ENCODE peak calls at places on chromosomes 1 and 21, in six cellular contexts. S is HCT116, C is Peyer's patch, G is transverse colon, O is body of pancreas, V is A549. K is an unnamed sample. For H3K9me3 and H3K4me1, the result is how much of the 10 kb centered on the place peaks cover.

GRCh38 chr1:41803656-41804055 is 115.1 kb downstream of the HIVEP3 start:
- DNase-seq in V (no peak), O (no peak), S (no peak), G (no peak), C (no peak), K (no peak)

GRCh38 chr1:36947384-36947783 is 86.9 kb downstream of the GRIK3 start:
- DNase-seq in V (no peak), O (no peak), S (no peak), G (no peak), C (no peak), K (no peak)

GRCh38 chr1:9143250-9143649 is 14.3 kb upstream of the GPR157 start:
- DNase-seq in V (no peak), S (no peak), G (no peak), C (no peak), O (no peak), K (no peak)

GRCh38 chr1:5889462-5889861 is 102.8 kb downstream of the NPHP4 start:
- DNase-seq in G (no peak), O (no peak), V (no peak), C (no peak), S (no peak), K (no peak)

GRCh38 chr1:197660389-197660788 is 114.9 kb downstream of the DENND1B start:
- DNase-seq in C (no peak), V (no peak), S (no peak), O (no peak), G (no peak), K (no peak)

GRCh38 chr1:91080650-91081049 is 58.8 kb upstream of the ZNF644 start:
- DNase-seq in S (no peak), G (no peak), O (no peak), C (no peak), V (no peak), K (no peak)

GRCh38 chr1:245645894-245646293 is 491.1 kb downstream of the KIF26B start:
- DNase-seq in O (no peak), V (no peak), S (no peak), C (no peak), G (no peak), K (no peak)

GRCh38 chr1:235047331-235047871 is 81.2 kb downstream of the TOMM20 start:
- DNase-seq in S (no peak), G (no peak), V (no peak), C (peak), O (no peak), K (no peak)

GRCh38 chr1:210918893-210919292 is 215.1 kb downstream of the KCNH1 start:
- DNase-seq in C (no peak), S (no peak), V (no peak), G (no peak), O (no peak), K (no peak)

GRCh38 chr1:12761781-12762180 is 11.8 kb upstream of the PRAMEF12 start:
- DNase-seq in S (no peak), C (no peak), G (no peak), O (no peak), V (no peak), K (no peak)

GRCh38 chr1:239418683-239419082 is 32.3 kb downstream of the CHRM3 start:
- DNase-seq in O (no peak), S (no peak), G (no peak), V (no peak), C (no peak), K (no peak)

GRCh38 chr1:186275818-186276217 is 99.2 kb downstream of the TPR start:
- DNase-seq in S (no peak), O (no peak), C (no peak), V (no peak), G (no peak), K (no peak)

GRCh38 chr1:153985984-153986761 is at the start of gene RAB13:
- DNase-seq in S (peak), G (peak), C (peak), V (peak), O (peak), K (peak)

GRCh38 chr1:173562813-173563212 is 40.1 kb downstream of the SLC9C2 start:
- DNase-seq in S (no peak), C (no peak), G (no peak), V (no peak), O (no peak), K (no peak)

GRCh38 chr1:234709473-234710279 is 99.7 kb upstream of the IRF2BP2 start:
- DNase-seq in O (peak), C (no peak), V (no peak), S (no peak), G (peak), K (peak)

GRCh38 chr1:233033366-233033765 is 83.0 kb downstream of the NTPCR start:
- DNase-seq in O (no peak), V (no peak), G (no peak), S (no peak), C (no peak), K (no peak)

GRCh38 chr1:9212735-9213134 is 21.8 kb upstream of the H6PD start:
- DNase-seq in S (no peak), O (no peak), C (no peak), G (no peak), V (no peak), K (no peak)

GRCh38 chr1:54803761-54804470 is 2.8 kb upstream of the TTC22 start:
- DNase-seq in S (no peak), V (no peak), C (peak), G (peak), O (peak), K (no peak)

DNA sequence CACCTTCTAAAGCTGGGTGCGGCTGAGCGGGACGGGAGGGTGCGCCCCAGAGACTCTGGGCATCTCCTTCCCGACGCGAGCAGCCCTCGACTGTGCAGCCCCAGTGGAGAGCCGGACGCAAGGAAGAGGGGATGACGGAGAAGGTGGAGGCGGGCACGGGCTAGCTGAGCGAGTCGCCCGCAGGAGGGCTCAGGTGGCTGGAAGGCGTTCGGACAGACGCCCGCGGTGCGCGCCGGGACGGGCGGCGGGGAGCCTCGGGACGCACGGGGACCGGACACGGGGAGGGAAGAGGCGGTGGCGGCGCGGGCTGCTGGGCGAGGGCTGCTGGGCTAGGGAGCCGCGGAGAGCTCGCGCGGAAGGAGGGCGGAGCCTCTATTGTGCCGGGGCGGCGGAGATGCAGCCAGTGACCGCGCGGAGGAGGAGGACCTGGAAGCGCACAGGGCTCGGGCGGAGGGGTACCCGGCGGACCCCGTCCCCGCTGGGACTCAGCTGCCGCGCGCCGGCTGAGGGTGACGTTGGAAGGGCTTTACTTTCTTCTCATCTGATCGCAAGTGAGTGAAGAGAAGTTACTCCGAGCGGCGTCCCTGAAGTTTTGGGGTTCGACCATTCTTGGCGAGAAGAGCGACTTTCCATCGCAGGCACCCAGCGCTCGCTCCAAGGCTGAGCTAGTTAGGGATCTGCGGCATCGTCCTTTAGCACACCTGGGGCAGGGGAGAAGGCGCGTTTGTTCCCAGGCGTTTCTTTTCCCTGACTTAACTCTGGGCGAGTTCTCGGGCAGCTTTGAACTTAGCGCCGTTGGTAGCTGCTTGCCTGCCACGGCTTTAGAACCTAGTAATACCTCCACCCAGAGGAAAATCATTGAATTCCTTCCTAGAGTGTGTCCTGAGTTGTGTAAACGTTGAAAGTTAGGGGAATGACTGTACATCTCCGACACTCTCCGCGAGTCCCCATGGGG is at the start of gene OLFML2B:
- DNase-seq in O (peak), G (peak), S (peak), C (peak), V (peak), K (peak)
- TF ChIP-seq POLR2A in O (peak), G (peak), S (no peak), C (no peak), V (no peak), K (no peak)

DNA sequence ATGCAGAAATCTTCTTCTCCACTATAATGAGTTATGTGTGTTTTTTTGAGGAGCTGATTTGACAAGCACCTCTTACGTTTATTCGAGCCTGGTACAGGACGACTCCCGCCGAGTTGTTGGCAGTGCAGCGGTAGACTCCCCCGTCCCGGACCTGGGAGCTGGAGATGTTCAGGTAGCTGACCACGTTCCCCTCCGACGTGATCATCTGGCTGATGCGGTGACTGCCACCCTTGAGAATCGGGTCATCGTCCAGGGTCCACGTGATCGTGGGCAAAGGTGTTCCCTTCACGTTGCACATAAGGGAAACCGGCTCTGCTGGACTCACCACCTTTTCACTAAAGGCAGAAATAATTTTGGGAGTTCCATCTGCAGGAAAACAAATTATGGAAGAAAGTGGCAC is 471.8 kb downstream of the PCP4 start:
- DNase-seq in V (no peak), C (no peak), O (peak), G (no peak), S (no peak), K (no peak)
- H3K9me3 ChIP-seq in V (under half), C (under half), O (under half), G (under half), S (under half), K (under half)

GRCh38 chr1:1431845-1432565 is 3.5 kb upstream of the VWA1 start:
- DNase-seq in G (peak), S (no peak), O (peak), V (no peak), C (no peak), K (no peak)
- H3K4me1 ChIP-seq in G (half or more), S (under half), O (half or more), V (under half), C (under half), K (under half)

DNA sequence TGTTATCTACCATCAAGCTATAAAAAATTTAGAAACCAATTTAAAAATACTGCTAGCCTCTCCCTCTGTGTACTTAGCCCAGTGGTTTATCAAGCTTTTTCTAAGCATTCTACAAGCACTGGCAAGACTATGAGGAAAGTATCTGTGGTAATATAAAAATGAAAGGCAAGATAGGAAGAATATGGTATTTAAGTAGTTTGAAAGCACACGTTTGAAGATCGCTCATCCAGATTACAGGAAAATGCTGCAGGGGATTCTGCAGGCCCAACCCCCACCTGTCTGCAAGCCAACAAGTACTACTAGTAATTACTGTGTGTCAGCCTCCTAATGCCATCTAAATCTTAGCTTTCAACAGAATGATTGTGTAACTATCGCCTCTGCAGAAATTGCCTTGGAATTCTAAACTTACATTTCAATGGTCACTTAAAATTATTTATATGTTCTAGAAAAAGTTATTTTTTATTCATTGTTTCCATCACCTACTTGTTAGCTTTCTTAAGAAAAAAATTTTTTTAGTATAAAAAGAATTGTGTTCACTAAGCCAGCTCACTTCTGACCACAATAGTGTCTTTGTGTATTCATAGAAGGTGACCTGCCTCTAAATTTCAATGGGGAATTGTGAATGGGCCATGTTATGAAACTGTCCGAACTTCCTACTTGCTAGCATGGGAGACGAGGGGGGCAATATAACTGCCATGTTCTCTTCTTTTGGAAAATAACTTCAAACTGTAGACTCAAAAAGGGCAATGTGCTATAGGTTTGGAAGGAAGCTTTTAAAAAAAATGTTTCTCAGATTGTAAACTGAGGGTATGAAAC is 8.4 kb downstream of the ERRFI1 start:
- DNase-seq in V (no peak), G (no peak), O (no peak), C (no peak), S (no peak), K (peak)
- TF ChIP-seq POLR2A in V (no peak), G (no peak), O (peak), C (no peak), S (no peak), K (no peak)

GRCh38 chr1:22876359-22877111 is 96.1 kb downstream of the LACTBL1 start:
- DNase-seq in S (no peak), C (no peak), G (no peak), O (peak), V (no peak), K (no peak)
- H3K9me3 ChIP-seq in S (under half), C (under half), G (under half), O (under half), V (under half), K (under half)

DNA sequence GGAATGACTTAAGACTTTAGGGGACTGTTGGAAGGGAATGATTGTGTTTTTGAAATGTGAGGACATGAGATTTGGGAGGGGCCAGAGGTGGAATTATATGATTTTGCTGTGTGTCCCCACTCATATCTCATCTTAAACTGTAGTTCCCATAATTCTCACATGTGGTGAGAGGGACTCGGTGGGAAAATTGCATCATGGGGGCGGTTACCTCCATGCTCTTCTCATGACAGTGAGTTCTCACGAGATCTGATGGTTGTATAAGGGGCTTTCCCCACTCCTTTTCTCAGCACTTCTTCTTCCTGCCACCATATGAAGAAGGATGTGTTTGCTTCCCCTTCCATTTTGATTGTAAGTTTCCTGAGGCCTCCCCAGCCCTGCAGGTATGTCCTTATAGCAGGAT is 35.0 kb upstream of the SCAF4 start:
- DNase-seq in G (no peak), O (no peak), S (no peak), V (no peak), C (no peak), K (no peak)
- H3K4me1 ChIP-seq in G (under half), O (under half), S (under half), V (under half), C (under half), K (under half)